ENCODE peak calls at places on chromosomes 13 and 19, in four cellular contexts. One of them, this sample, is unnamed.

GRCh38 chr13:112066624-112067004 is 335 bp upstream of the SOX1 start:
- DNase-seq in kidney tubule cell: peak
- DNase-seq in astrocyte of the spinal cord: peak
- DNase-seq in HL-60: no peak
- DNase-seq in this sample: peak

GRCh38 chr19:51733742-51734522 is 10.1 kb upstream of the HAS1 start:
- DNase-seq in astrocyte of the spinal cord: no peak
- DNase-seq in kidney tubule cell: no peak
- DNase-seq in HL-60: no peak
- DNase-seq in this sample: no peak

GRCh38 chr19:44282846-44283245 is 22.0 kb downstream of the ZNF235 start:
- DNase-seq in astrocyte of the spinal cord: no peak
- DNase-seq in HL-60: no peak
- DNase-seq in kidney tubule cell: no peak
- DNase-seq in this sample: no peak

GRCh38 chr13:36918246-36919060 is 1.6 kb downstream of the SMAD9 start:
- DNase-seq in astrocyte of the spinal cord: peak
- DNase-seq in kidney tubule cell: peak
- DNase-seq in HL-60: no peak
- DNase-seq in this sample: no peak

GRCh38 chr19:13538854-13539253 is 32.6 kb upstream of the CACNA1A start:
- DNase-seq in astrocyte of the spinal cord: no peak
- DNase-seq in HL-60: no peak
- DNase-seq in kidney tubule cell: no peak
- DNase-seq in this sample: no peak

GRCh38 chr13:48476215-48476614 is 56.7 kb downstream of the RCBTB2 start:
- DNase-seq in astrocyte of the spinal cord: no peak
- DNase-seq in HL-60: no peak
- DNase-seq in kidney tubule cell: no peak
- DNase-seq in this sample: no peak

GRCh38 chr13:45257638-45258338 is 56.9 kb upstream of the KCTD4 start:
- DNase-seq in HL-60: no peak
- DNase-seq in astrocyte of the spinal cord: peak
- DNase-seq in kidney tubule cell: peak
- DNase-seq in this sample: no peak

GRCh38 chr13:21979156-21979819 is 308.4 kb downstream of the FGF9 start:
- DNase-seq in astrocyte of the spinal cord: no peak
- DNase-seq in kidney tubule cell: no peak
- DNase-seq in HL-60: no peak
- DNase-seq in this sample: no peak

GRCh38 chr13:30792257-30793000 is 57.1 kb downstream of the ALOX5AP start:
- DNase-seq in kidney tubule cell: peak
- DNase-seq in HL-60: no peak
- DNase-seq in astrocyte of the spinal cord: peak
- DNase-seq in this sample: peak

GRCh38 chr19:31515931-31516330 is 166.7 kb upstream of the TSHZ3 start:
- DNase-seq in HL-60: no peak
- DNase-seq in astrocyte of the spinal cord: no peak
- DNase-seq in kidney tubule cell: no peak
- DNase-seq in this sample: no peak

GRCh38 chr19:44571830-44572661 is 41.3 kb upstream of the IGSF23 start:
- DNase-seq in kidney tubule cell: no peak
- DNase-seq in astrocyte of the spinal cord: no peak
- DNase-seq in HL-60: no peak
- DNase-seq in this sample: no peak

GRCh38 chr13:36074659-36075058 is 56.5 kb downstream of the DCLK1 start:
- DNase-seq in kidney tubule cell: no peak
- DNase-seq in HL-60: no peak
- DNase-seq in astrocyte of the spinal cord: peak
- DNase-seq in this sample: no peak

GRCh38 chr19:18672606-18673337 is 10.7 kb upstream of the CRTC1 start:
- DNase-seq in kidney tubule cell: no peak
- DNase-seq in astrocyte of the spinal cord: peak
- DNase-seq in HL-60: no peak
- DNase-seq in this sample: no peak

GRCh38 chr13:114079601-114080536 is 52.6 kb downstream of the RASA3 start:
- DNase-seq in kidney tubule cell: no peak
- DNase-seq in HL-60: no peak
- DNase-seq in astrocyte of the spinal cord: no peak
- DNase-seq in this sample: peak

GRCh38 chr19:4524808-4525562 is 6.7 kb upstream of the PLIN4 start:
- DNase-seq in astrocyte of the spinal cord: peak
- DNase-seq in HL-60: no peak
- DNase-seq in kidney tubule cell: peak
- DNase-seq in this sample: peak